ENCODE peak calls at places on chromosome 9, in seven cellular contexts. C is nephron progenitor cell; T is DMS153; Y is activated naive CD4-positive, alpha-beta T cell treated with Interleukin-2 at 50 U/mL for 16 hours; R is MV-4-11; V is HFF-Myc; E is brain microvascular endothelial cell. I is an unnamed sample.

GRCh38 chr9:106077731-106078130 is 383.4 kb downstream of the TMEM38B start:
- DNase-seq in C (no peak), T (no peak), Y (no peak), R (no peak), V (no peak), E (no peak), I (no peak)

GRCh38 chr9:751137-752051 is 90.1 kb upstream of the DMRT1 start:
- DNase-seq in C (peak; percentile 11), T (no peak), Y (no peak), R (peak; percentile 15), V (no peak), E (peak; percentile 69), I (no peak)

GRCh38 chr9:110101531-110102161 is 106.3 kb downstream of the C9orf152 start:
- DNase-seq in C (no peak), T (no peak), Y (no peak), R (no peak), V (no peak), E (no peak), I (no peak)

GRCh38 chr9:33187519-33188218 is 20.5 kb upstream of the B4GALT1 start:
- DNase-seq in C (no peak), T (no peak), Y (no peak), R (no peak), V (no peak), E (no peak), I (no peak)

GRCh38 chr9:130638278-130639118 is 25.9 kb upstream of the PRDM12 start:
- DNase-seq in C (no peak), T (no peak), Y (no peak), R (no peak), V (no peak), E (no peak), I (no peak)

GRCh38 chr9:73916016-73916673 is 581.0 kb upstream of the RORB start:
- DNase-seq in C (peak; percentile 10), T (no peak), Y (no peak), R (no peak), V (no peak), E (no peak), I (no peak)

GRCh38 chr9:121233906-121234901 is 32.5 kb upstream of the RAB14 start:
- DNase-seq in C (no peak), T (no peak), Y (no peak), R (peak; percentile 71), V (peak; percentile 88), E (peak; percentile 51), I (no peak)

GRCh38 chr9:75063556-75064305 is 24.2 kb downstream of the NMRK1 start:
- DNase-seq in C (no peak), T (no peak), Y (no peak), R (no peak), V (no peak), E (no peak), I (no peak)

GRCh38 chr9:89394412-89394811 is 76.1 kb downstream of the SECISBP2 start:
- DNase-seq in C (no peak), T (no peak), Y (no peak), R (no peak), V (no peak), E (no peak), I (no peak)

GRCh38 chr9:137575725-137576411 is 2.9 kb downstream of the DPH7 start:
- DNase-seq in C (no peak), T (no peak), Y (no peak), R (peak; percentile 30), V (no peak), E (no peak), I (no peak)

GRCh38 chr9:102985162-102985900 is 9.8 kb upstream of the CYLC2 start:
- DNase-seq in C (no peak), T (peak; percentile 2), Y (no peak), R (no peak), V (no peak), E (no peak), I (no peak)

GRCh38 chr9:92631452-92632211 is 38.3 kb downstream of the IPPK start:
- DNase-seq in C (no peak), T (no peak), Y (no peak), R (no peak), V (no peak), E (no peak), I (no peak)

GRCh38 chr9:33439731-33440130 is 7.7 kb downstream of the AQP3 start:
- DNase-seq in C (no peak), T (no peak), Y (no peak), R (no peak), V (no peak), E (no peak), I (no peak)

GRCh38 chr9:88741335-88741734 is 206.4 kb downstream of the NXNL2 start:
- DNase-seq in C (no peak), T (no peak), Y (no peak), R (peak; percentile 9), V (no peak), E (no peak), I (no peak)

GRCh38 chr9:33263936-33264472 is 504 bp downstream of the BAG1 start:
- DNase-seq in C (no peak), T (no peak), Y (peak; percentile 42), R (peak; percentile 53), V (no peak), E (no peak), I (no peak)